ENCODE peak calls at places on chromosome 13, in four cellular contexts. I, R, B and K are unnamed samples.

GRCh38 chr13:91398413-91399188 is at the start of gene GPC5:
- DNase-seq in B (peak; percentile 82), R (peak; percentile 83), I (peak; percentile 45), K (peak; percentile 82)

GRCh38 chr13:46359731-46360130 is 27.3 kb downstream of the RUBCNL start:
- DNase-seq in B (no peak), R (no peak), I (no peak), K (no peak)

GRCh38 chr13:93945621-93946020 is 533.9 kb downstream of the DCT start:
- DNase-seq in I (no peak), B (no peak), R (no peak), K (no peak)

GRCh38 chr13:46839399-46839798 is 42.4 kb upstream of the ESD start:
- DNase-seq in I (no peak), R (no peak), B (no peak), K (no peak)

GRCh38 chr13:74406439-74406838 is 272.2 kb upstream of the KLF12 start:
- DNase-seq in I (no peak), B (no peak), R (no peak), K (no peak)

GRCh38 chr13:106523566-106523965 is 11.9 kb downstream of the EFNB2 start:
- DNase-seq in R (no peak), I (peak; percentile 55), B (no peak), K (no peak)

GRCh38 chr13:105474983-105475382 is 1060.5 kb downstream of the EFNB2 start:
- DNase-seq in I (no peak), B (no peak), R (no peak), K (no peak)

GRCh38 chr13:79779761-79780160 is 298.8 kb downstream of the NDFIP2 start:
- DNase-seq in B (no peak), I (peak; percentile 59), R (peak; percentile 48), K (no peak)

GRCh38 chr13:101416181-101417042 is at the start of gene NALCN:
- DNase-seq in R (peak; percentile 41), I (no peak), B (no peak), K (no peak)

GRCh38 chr13:105491345-105491744 is 1044.1 kb downstream of the EFNB2 start:
- DNase-seq in B (no peak), R (no peak), I (no peak), K (no peak)

GRCh38 chr13:68708336-68708908 is 1399.2 kb upstream of the ATXN8OS start:
- DNase-seq in R (no peak), I (no peak), B (no peak), K (no peak)

GRCh38 chr13:44128522-44128921 is 245.1 kb upstream of the SERP2 start:
- DNase-seq in R (no peak), B (no peak), I (no peak), K (no peak)
- TF ChIP-seq CTCF in R (no peak), B (no peak), I (no peak), K (no peak)

DNA sequence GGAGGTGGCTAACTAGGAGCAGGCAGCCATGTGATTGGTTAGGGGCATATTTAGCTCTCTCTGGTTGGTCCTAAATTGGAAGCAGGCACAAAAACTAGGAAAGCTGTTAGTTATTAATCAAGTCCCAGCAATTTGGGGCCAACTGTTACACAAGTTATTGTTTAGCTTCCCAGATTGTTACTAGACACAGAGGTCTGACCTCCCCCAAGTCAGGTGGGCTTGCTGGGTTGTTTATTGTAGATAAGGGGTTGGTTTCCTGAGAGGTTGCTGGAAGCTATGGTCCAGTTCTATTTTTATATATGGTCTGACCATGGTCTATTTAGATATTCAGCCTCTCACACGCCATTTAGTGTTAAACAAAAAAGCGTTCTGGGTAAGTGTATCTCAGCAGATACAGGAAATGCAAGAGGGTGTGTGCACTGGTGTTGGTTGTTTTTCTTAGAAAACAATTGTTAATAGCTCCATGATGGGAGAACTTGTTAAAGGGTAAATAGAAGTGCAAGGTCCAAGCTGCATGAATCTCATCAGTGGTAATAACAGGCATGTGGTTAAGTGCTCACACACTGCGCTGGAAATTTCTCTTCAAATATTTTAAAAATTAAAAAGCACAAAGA is 150.0 kb downstream of the RAP2A start:
- DNase-seq in R (no peak), I (no peak), B (peak; percentile 20), K (no peak)
- TF ChIP-seq CTCF in R (no peak), I (no peak), B (no peak), K (no peak)

DNA sequence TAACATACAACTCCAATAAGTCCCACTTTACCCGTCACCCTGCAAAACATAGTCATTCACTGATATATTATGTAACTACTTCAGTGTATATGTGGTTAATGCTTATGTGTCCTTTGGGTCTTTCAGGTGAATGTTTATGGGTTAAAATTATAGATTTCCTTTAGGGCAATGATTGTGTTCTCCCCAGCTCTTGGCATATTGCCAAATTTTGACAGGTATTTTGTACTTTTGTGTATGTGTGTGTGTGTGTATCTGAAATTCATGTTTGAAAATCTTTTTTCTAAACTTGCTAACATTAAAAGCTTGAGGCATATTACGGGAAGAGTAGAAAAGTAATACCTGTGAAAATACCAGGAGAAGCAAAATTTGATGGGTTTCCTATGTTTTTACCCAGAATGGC is 8.2 kb downstream of the CDK8 start:
- DNase-seq in B (no peak), I (no peak), R (no peak), K (no peak)
- TF ChIP-seq CTCF in B (no peak), I (no peak), R (no peak), K (no peak)

GRCh38 chr13:24737042-24737441 is 26.9 kb upstream of the RNF17 start:
- DNase-seq in B (no peak), I (no peak), R (no peak), K (no peak)
- TF ChIP-seq CTCF in B (no peak), I (no peak), R (no peak), K (no peak)

GRCh38 chr13:111549464-111549863 is 229.0 kb downstream of the TEX29 start:
- DNase-seq in B (no peak), R (no peak), I (no peak), K (no peak)
- TF ChIP-seq CTCF in B (no peak), R (no peak), I (no peak), K (no peak)

GRCh38 chr13:110885516-110885915 is 29.4 kb downstream of the ANKRD10 start:
- DNase-seq in R (no peak), I (no peak), B (no peak), K (no peak)

GRCh38 chr13:110887955-110888333 is 26.9 kb downstream of the ANKRD10 start:
- DNase-seq in R (no peak), B (no peak), I (no peak), K (no peak)

GRCh38 chr13:110887242-110887954 is 27.5 kb downstream of the ANKRD10 start:
- DNase-seq in B (no peak), R (no peak), I (no peak), K (no peak)

GRCh38 chr13:110886475-110887241 is 28.2 kb downstream of the ANKRD10 start:
- DNase-seq in R (no peak), I (no peak), B (no peak), K (no peak)

DNA sequence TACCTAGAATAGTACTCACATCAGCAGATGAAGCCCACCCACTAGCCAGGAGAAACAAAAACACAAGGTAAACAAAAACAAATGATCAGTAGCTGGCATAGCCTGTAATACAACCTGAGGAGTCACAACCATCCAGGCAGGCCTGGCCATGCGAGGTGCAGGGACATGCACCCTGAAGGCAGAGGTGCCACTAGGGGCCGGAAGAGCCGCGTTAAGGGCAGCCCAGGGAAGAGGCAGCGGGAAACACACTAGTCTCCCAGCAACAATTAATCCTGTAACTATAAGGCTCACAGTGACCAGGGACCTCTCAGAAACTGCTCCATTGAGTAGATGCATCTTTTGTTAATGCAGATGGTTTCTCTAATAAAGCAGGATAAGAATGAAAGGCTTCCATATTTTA is 28.9 kb downstream of the ANKRD10 start:
- DNase-seq in R (no peak), I (no peak), B (no peak), K (no peak)
- TF ChIP-seq CTCF in R (no peak), I (no peak), B (no peak), K (no peak)

GRCh38 chr13:49869514-49869913 is 66.6 kb downstream of the SPRYD7 start:
- DNase-seq in I (no peak), R (no peak), B (no peak), K (no peak)
- TF ChIP-seq CTCF in I (no peak), R (peak; percentile 30), B (peak; percentile 12), K (no peak)

DNA sequence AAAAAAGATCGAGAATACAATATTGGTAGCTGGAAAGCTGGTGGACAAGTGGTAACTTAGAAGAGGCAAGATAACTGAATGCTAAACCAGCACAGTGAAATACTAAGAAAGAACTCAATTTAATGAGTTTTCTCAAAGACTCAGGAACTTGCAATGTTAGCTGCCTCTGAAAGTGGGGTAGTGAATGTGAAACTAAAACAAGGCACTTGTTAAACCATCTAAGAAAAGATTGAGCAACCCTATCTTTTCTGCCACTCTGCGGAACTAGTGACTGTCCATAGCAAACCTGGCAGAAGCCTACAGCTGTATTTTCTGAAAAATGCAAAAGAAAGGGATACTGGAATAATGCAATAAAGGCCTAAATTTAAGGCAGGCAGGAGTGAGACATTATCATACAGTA is 1574.4 kb upstream of the PRR20A start:
- DNase-seq in B (no peak), R (no peak), I (no peak), K (no peak)
- TF ChIP-seq CTCF in B (no peak), R (no peak), I (no peak), K (no peak)